ENCODE peak calls at places on chromosomes 16 and 17, in four cellular contexts. S is cardiac muscle cell; T is fibroblast of mammary gland; V is stimulated activated CD4-positive, alpha-beta T cell treated with anti-CD3 and anti-CD28 coated beads, TNF-alpha, amount 100 ng/mL, for 24 hours. C is an unnamed sample.
A peak's percentile ranks its signal among the peaks of the same experiment; 100 is the strongest.

GRCh38 chr17:81165246-81166032 is at the start of gene PVALEF:
- DNase-seq in S (no peak), T (no peak), V (no peak), C (no peak)

GRCh38 chr16:396199-396598 is 800 bp upstream of the NME4 start:
- DNase-seq in S (no peak), T (no peak), V (no peak), C (no peak)

GRCh38 chr17:5526821-5527598 is 40.6 kb downstream of the MIS12 start:
- DNase-seq in S (peak; percentile 90), T (peak; percentile 97), V (peak; percentile 77), C (peak; percentile 52)

GRCh38 chr17:49548506-49549310 is 27.0 kb upstream of the NXPH3 start:
- DNase-seq in S (peak; percentile 73), T (peak; percentile 51), V (no peak), C (peak; percentile 65)

GRCh38 chr16:83420206-83420760 is 387.5 kb upstream of the HSBP1 start:
- DNase-seq in S (peak; percentile 69), T (peak; percentile 25), V (no peak), C (no peak)

GRCh38 chr17:15490634-15491261 is 23.3 kb upstream of the CDRT4 start:
- DNase-seq in S (peak; percentile 65), T (peak; percentile 73), V (peak; percentile 33), C (peak; percentile 94)

GRCh38 chr16:30958164-30959083 is 870 bp downstream of the SETD1A start:
- DNase-seq in S (peak; percentile 57), T (peak; percentile 42), V (no peak), C (peak; percentile 74)

GRCh38 chr17:14553847-14554246 is 253.0 kb downstream of the HS3ST3B1 start:
- DNase-seq in S (no peak), T (no peak), V (no peak), C (no peak)

GRCh38 chr17:21352221-21352980 is 23.8 kb upstream of the KCNJ12 start:
- DNase-seq in S (no peak), T (no peak), V (no peak), C (no peak)

GRCh38 chr16:85234310-85235235 is 122.3 kb upstream of the CIBAR2 start:
- DNase-seq in S (peak; percentile 92), T (peak; percentile 72), V (no peak), C (peak; percentile 91)

GRCh38 chr17:80892900-80893603 is 98.6 kb upstream of the CHMP6 start:
- DNase-seq in S (peak; percentile 51), T (peak; percentile 88), V (peak; percentile 60), C (no peak)

GRCh38 chr16:70402916-70403659 is 35.8 kb downstream of the ST3GAL2 start:
- DNase-seq in S (peak; percentile 67), T (peak; percentile 63), V (no peak), C (no peak)

GRCh38 chr16:715448-716249 is 731 bp downstream of the METRN start:
- DNase-seq in S (no peak), T (peak; percentile 20), V (no peak), C (peak; percentile 70)

GRCh38 chr17:3029213-3029913 is 34.0 kb downstream of the OR1D5 start:
- DNase-seq in S (no peak), T (no peak), V (no peak), C (no peak)

GRCh38 chr17:82231562-82232321 is 2.9 kb downstream of the SLC16A3 start:
- DNase-seq in S (peak; percentile 92), T (peak; percentile 82), V (no peak), C (peak; percentile 82)

GRCh38 chr16:80014241-80014939 is 413.9 kb upstream of the MAF start:
- DNase-seq in S (no peak), T (no peak), V (no peak), C (no peak)

GRCh38 chr17:80374039-80374731 is 40.8 kb upstream of the ENDOV start:
- DNase-seq in S (no peak), T (no peak), V (no peak), C (no peak)

GRCh38 chr16:67653131-67654068 is 6.7 kb downstream of the ACD start:
- DNase-seq in S (peak; percentile 21), T (no peak), V (no peak), C (peak; percentile 76)

GRCh38 chr16:13270602-13271001 is 369.2 kb downstream of the SHISA9 start:
- DNase-seq in S (no peak), T (no peak), V (no peak), C (no peak)

GRCh38 chr17:81132197-81132540 is 33.1 kb upstream of the PVALEF start:
- DNase-seq in S (no peak), T (no peak), V (no peak), C (no peak)

GRCh38 chr17:30336369-30337171 is 2.7 kb upstream of the TMIGD1 start:
- DNase-seq in S (peak; percentile 60), T (peak; percentile 64), V (peak; percentile 42), C (peak; percentile 84)

GRCh38 chr16:23423496-23424049 is 29.4 kb downstream of the COG7 start:
- DNase-seq in S (peak; percentile 93), T (peak; percentile 98), V (no peak), C (no peak)

GRCh38 chr16:51119576-51120288 is 31.3 kb downstream of the SALL1 start:
- DNase-seq in S (no peak), T (peak; percentile 56), V (no peak), C (no peak)

GRCh38 chr17:66829386-66829864 is 5.5 kb upstream of the CACNG5 start:
- DNase-seq in S (peak; percentile 82), T (peak; percentile 58), V (no peak), C (peak; percentile 45)

GRCh38 chr16:56382901-56383355 is 42.4 kb downstream of the AMFR start:
- DNase-seq in S (peak; percentile 26), T (peak; percentile 64), V (no peak), C (no peak)

GRCh38 chr17:82696916-82697807 is 1.3 kb downstream of the RAB40B start:
- DNase-seq in S (no peak), T (no peak), V (peak; percentile 25), C (no peak)

GRCh38 chr17:43588121-43588520 is 42.0 kb upstream of the ETV4 start:
- DNase-seq in S (no peak), T (no peak), V (no peak), C (no peak)

GRCh38 chr16:83651871-83652270 is 155.9 kb upstream of the HSBP1 start:
- DNase-seq in S (no peak), T (no peak), V (no peak), C (no peak)

GRCh38 chr17:31561469-31562412 is 170.3 kb downstream of the RAB11FIP4 start:
- DNase-seq in S (no peak), T (peak; percentile 56), V (no peak), C (no peak)

GRCh38 chr17:27457731-27458523 is 1.7 kb downstream of the KSR1 start:
- DNase-seq in S (peak; percentile 50), T (no peak), V (no peak), C (peak; percentile 55)

GRCh38 chr17:50256826-50257573 is 17.3 kb upstream of the TMEM92 start:
- DNase-seq in S (no peak), T (no peak), V (no peak), C (no peak)

GRCh38 chr17:2396568-2397246 is 4.2 kb downstream of the MNT start:
- DNase-seq in S (peak; percentile 99), T (peak; percentile 98), V (peak; percentile 72), C (peak; percentile 52)